ENCODE peak calls at places on chromosomes 1 and 21, in four cellular contexts. G, Q, W and C are unnamed samples. For H3K4me1, the result is how much of the 10 kb centered on the place peaks cover.

GRCh38 chr21:31299291-31300147 is 44.5 kb downstream of the TIAM1 start:
- DNase-seq in G (no peak), Q (no peak), W (no peak), C (no peak)

GRCh38 chr1:52976183-52977035 is 49.3 kb downstream of the SCP2 start:
- DNase-seq in G (no peak), Q (no peak), W (no peak), C (no peak)

GRCh38 chr21:40548134-40548533 is 298.8 kb downstream of the DSCAM start:
- DNase-seq in G (no peak), Q (no peak), W (no peak), C (no peak)

GRCh38 chr21:35350965-35351364 is 301.9 kb upstream of the RUNX1 start:
- DNase-seq in G (no peak), Q (peak), W (no peak), C (no peak)

GRCh38 chr1:201310986-201311355 is 27.7 kb downstream of the PKP1 start:
- DNase-seq in G (no peak), Q (peak), W (no peak), C (no peak)

GRCh38 chr1:71080178-71080781 is 555 bp downstream of the ZRANB2 start:
- DNase-seq in G (no peak), Q (peak), W (peak), C (peak)

GRCh38 chr1:84960371-84960770 is 36.5 kb downstream of the MCOLN2 start:
- DNase-seq in G (no peak), Q (peak), W (no peak), C (no peak)

GRCh38 chr1:58816072-58816746 is 32.4 kb upstream of the JUN start:
- DNase-seq in G (peak), Q (peak), W (peak), C (peak)

GRCh38 chr1:56527548-56528302 is 51.6 kb downstream of the PLPP3 start:
- DNase-seq in G (no peak), Q (no peak), W (no peak), C (no peak)

GRCh38 chr1:24695202-24695974 is 49.9 kb upstream of the CLIC4 start:
- DNase-seq in G (no peak), Q (peak), W (no peak), C (no peak)

GRCh38 chr1:53731779-53732305 is 7.1 kb downstream of the GLIS1 start:
- DNase-seq in G (no peak), Q (no peak), W (no peak), C (no peak)

GRCh38 chr1:19044471-19044870 is 88.0 kb upstream of the IFFO2 start:
- DNase-seq in G (no peak), Q (no peak), W (peak), C (no peak)

GRCh38 chr1:39491146-39491921 is at the start of gene BMP8A:
- DNase-seq in G (peak), Q (peak), W (peak), C (peak)

GRCh38 chr1:13899856-13900255 is 199.9 kb downstream of the PRDM2 start:
- DNase-seq in G (no peak), Q (peak), W (no peak), C (no peak)

GRCh38 chr1:58893257-58893869 is 109.5 kb upstream of the JUN start:
- DNase-seq in G (no peak), Q (no peak), W (no peak), C (no peak)

GRCh38 chr1:173568483-173568882 is 34.4 kb downstream of the SLC9C2 start:
- DNase-seq in G (no peak), Q (no peak), W (no peak), C (no peak)

GRCh38 chr21:41593051-41593783 is 85.3 kb upstream of the TMPRSS2 start:
- DNase-seq in G (no peak), Q (no peak), W (no peak), C (no peak)

GRCh38 chr1:180040034-180040433 is 85.4 kb downstream of the CEP350 start:
- DNase-seq in G (no peak), Q (peak), W (no peak), C (no peak)

GRCh38 chr1:207030522-207031009 is 2.0 kb downstream of the C1orf116 start:
- DNase-seq in G (no peak), Q (no peak), W (no peak), C (no peak)

GRCh38 chr1:207031016-207031415 is 1.5 kb downstream of the C1orf116 start:
- DNase-seq in G (no peak), Q (no peak), W (no peak), C (no peak)

GRCh38 chr1:207033302-207033701 is 746 bp upstream of the C1orf116 start:
- DNase-seq in G (no peak), Q (no peak), W (no peak), C (no peak)

GRCh38 chr1:207032528-207033017 is at the start of gene C1orf116:
- DNase-seq in G (no peak), Q (no peak), W (no peak), C (no peak)

GRCh38 chr1:207031632-207032258 is 811 bp downstream of the C1orf116 start:
- DNase-seq in G (no peak), Q (no peak), W (peak), C (no peak)
- H3K4me3 ChIP-seq in G (no peak), Q (no peak), W (no peak), C (no peak)

GRCh38 chr1:29387210-29387609 is 150.9 kb downstream of the PTPRU start:
- DNase-seq in G (no peak), Q (no peak), W (no peak), C (no peak)
- H3K4me1 ChIP-seq in G (under half), Q (under half), W (under half), C (under half)

DNA sequence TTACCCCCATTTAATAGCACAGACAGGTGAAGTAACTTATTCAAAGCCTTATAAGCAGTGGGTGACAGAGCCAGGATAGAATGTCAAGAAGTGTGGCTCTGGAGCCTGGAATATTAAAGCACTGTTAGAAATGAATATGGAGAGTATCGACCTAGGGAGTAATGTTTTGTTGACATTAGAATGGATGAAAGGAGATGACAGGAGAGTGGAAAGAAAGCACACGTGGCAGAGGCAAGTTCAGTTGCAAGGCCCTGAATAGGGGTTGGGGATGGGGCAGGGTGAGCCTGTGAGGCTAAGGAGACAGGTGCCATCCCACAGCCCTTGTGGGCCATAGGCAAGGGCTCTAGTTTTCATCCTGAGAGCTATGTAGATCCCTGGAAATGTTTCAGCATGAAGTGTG is 125.5 kb upstream of the PLXNA2 start:
- DNase-seq in G (no peak), Q (no peak), W (no peak), C (no peak)
- H3K27ac ChIP-seq in G (no peak), Q (no peak), W (no peak), C (no peak)

GRCh38 chr1:226677121-226678020 is 61.7 kb downstream of the ITPKB start:
- DNase-seq in G (peak), Q (peak), W (no peak), C (peak)
- H3K4me3 ChIP-seq in G (peak), Q (no peak), W (no peak), C (no peak)

GRCh38 chr1:46039571-46040052 is 92.8 kb downstream of the PIK3R3 start:
- DNase-seq in G (no peak), Q (peak), W (peak), C (no peak)

GRCh38 chr1:46043491-46044017 is 88.9 kb downstream of the PIK3R3 start:
- DNase-seq in G (no peak), Q (no peak), W (no peak), C (no peak)

GRCh38 chr1:46044116-46044515 is 88.3 kb downstream of the PIK3R3 start:
- DNase-seq in G (no peak), Q (no peak), W (no peak), C (no peak)

GRCh38 chr1:46041974-46042373 is 90.5 kb downstream of the PIK3R3 start:
- DNase-seq in G (no peak), Q (no peak), W (no peak), C (no peak)

DNA sequence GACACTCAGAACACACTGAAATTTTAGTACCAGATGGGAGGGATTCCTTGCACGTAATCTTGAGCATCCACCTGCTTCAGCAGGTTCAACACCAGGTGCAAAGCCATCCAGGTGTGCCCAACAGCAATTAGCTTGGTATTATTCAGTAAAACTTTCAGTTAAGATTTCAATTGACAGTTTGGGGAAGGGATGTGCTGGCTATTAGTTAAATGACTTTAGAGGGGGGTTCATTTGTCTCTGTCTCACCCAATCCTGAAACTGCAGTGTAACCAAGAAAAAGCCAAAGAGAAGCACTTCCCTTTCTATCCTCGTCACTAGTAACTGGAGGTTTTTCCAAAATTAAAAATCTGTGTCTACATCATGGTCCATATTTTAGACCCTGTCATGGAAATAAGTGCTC is 90.9 kb downstream of the PIK3R3 start:
- DNase-seq in G (no peak), Q (no peak), W (no peak), C (no peak)
- H3K4me1 ChIP-seq in G (under half), Q (under half), W (under half), C (under half)

GRCh38 chr1:10704383-10704882 is 92.0 kb downstream of the CASZ1 start:
- DNase-seq in G (no peak), Q (no peak), W (no peak), C (no peak)
- H3K27ac ChIP-seq in G (no peak), Q (no peak), W (no peak), C (no peak)

GRCh38 chr1:18009061-18009728 is 98.4 kb upstream of the IGSF21 start:
- DNase-seq in G (no peak), Q (no peak), W (no peak), C (no peak)
- H3K4me3 ChIP-seq in G (no peak), Q (no peak), W (no peak), C (no peak)

DNA sequence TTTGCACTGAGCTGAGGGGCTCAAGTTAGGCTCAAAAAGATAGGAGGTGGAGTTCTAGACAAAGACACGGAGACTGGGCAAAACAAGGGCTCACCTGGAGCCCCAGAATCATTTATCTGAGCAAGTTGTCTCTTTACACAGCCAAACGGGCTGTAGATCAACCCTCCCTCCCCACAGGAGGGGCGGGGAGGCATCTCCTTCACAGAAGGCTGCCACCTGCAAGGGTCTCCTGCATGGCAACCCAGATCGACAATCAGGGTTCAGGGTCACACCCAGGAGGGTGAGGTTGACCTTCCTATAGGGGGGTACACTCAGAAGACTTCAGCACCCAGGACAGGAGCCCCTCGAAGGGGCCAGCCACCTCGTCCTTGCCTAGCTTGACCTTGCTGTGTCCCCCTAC is 84.0 kb downstream of the CD247 start:
- DNase-seq in G (no peak), Q (no peak), W (no peak), C (no peak)
- H3K4me1 ChIP-seq in G (half or more), Q (under half), W (under half), C (half or more)

GRCh38 chr1:99673285-99673684 is 27.4 kb downstream of the PALMD start:
- DNase-seq in G (no peak), Q (peak), W (no peak), C (no peak)

GRCh38 chr1:99674115-99674514 is 28.2 kb downstream of the PALMD start:
- DNase-seq in G (no peak), Q (no peak), W (no peak), C (no peak)

GRCh38 chr1:99670583-99670982 is 24.7 kb downstream of the PALMD start:
- DNase-seq in G (no peak), Q (no peak), W (no peak), C (no peak)

GRCh38 chr1:99672500-99673213 is 26.7 kb downstream of the PALMD start:
- DNase-seq in G (no peak), Q (no peak), W (peak), C (no peak)

GRCh38 chr1:99672022-99672421 is 26.1 kb downstream of the PALMD start:
- DNase-seq in G (no peak), Q (peak), W (no peak), C (no peak)
- H3K27ac ChIP-seq in G (no peak), Q (no peak), W (no peak), C (no peak)